ENCODE peak calls at places on chromosomes 3 and 15, in nine cellular contexts. Q is stimulated activated naive CD8-positive, alpha-beta T cell treated with anti-CD3 and anti-CD28 coated beads, Interleukin-15, amount 100 ng/mL, for 72 hours; X is psoas muscle; I is activated T-helper 1 cell treated with Interleukin-2 at 50 U/mL for 16 hours; L is fibroblast of pulmonary artery; T is ELR; A is NCI-H2081; C is astrocyte of the spinal cord; V is islet precursor cell. G is an unnamed sample.

GRCh38 chr3:23949784-23950183 is 4.7 kb downstream of the NR1D2 start:
- DNase-seq in Q (no peak), X (peak), I (no peak), L (no peak), T (no peak), A (peak), C (peak), V (no peak), G (no peak)

GRCh38 chr3:59052803-59053411 is 3.1 kb upstream of the CFAP20DC start:
- DNase-seq in Q (no peak), X (no peak), I (no peak), L (peak), T (peak), A (peak), C (peak), V (no peak), G (no peak)

GRCh38 chr3:149702691-149703426 is 45.0 kb upstream of the WWTR1 start:
- DNase-seq in Q (no peak), X (no peak), I (no peak), L (peak), T (peak), A (no peak), C (peak), V (no peak), G (no peak)

GRCh38 chr3:1613962-1614361 is 484.7 kb upstream of the CNTN4 start:
- DNase-seq in Q (no peak), X (no peak), I (no peak), L (no peak), T (no peak), A (no peak), C (no peak), V (no peak), G (no peak)

GRCh38 chr15:44710236-44711088 is 661 bp downstream of the PATL2 start:
- DNase-seq in Q (no peak), X (no peak), I (no peak), L (peak), T (peak), A (no peak), C (peak), V (no peak), G (no peak)

GRCh38 chr3:144018776-144019175 is 47.2 kb downstream of the DIPK2A start:
- DNase-seq in Q (no peak), X (no peak), I (no peak), L (peak), T (peak), A (no peak), C (peak), V (no peak), G (no peak)

GRCh38 chr15:70584441-70584837 is 178.9 kb downstream of the UACA start:
- DNase-seq in Q (no peak), X (no peak), I (no peak), L (no peak), T (no peak), A (no peak), C (no peak), V (no peak), G (peak)

GRCh38 chr3:81592101-81592500 is 169.3 kb downstream of the GBE1 start:
- DNase-seq in Q (no peak), X (no peak), I (no peak), L (peak), T (peak), A (no peak), C (peak), V (no peak), G (no peak)

GRCh38 chr3:69425249-69425648 is 39.4 kb upstream of the FRMD4B start:
- DNase-seq in Q (peak), X (no peak), I (no peak), L (peak), T (peak), A (no peak), C (peak), V (peak), G (no peak)

GRCh38 chr3:170531557-170532335 is 54.1 kb downstream of the SLC7A14 start:
- DNase-seq in Q (no peak), X (no peak), I (no peak), L (no peak), T (no peak), A (no peak), C (no peak), V (no peak), G (peak)

GRCh38 chr3:122793568-122794416 is at the start of gene HSPBAP1:
- DNase-seq in Q (peak), X (peak), I (peak), L (peak), T (peak), A (no peak), C (peak), V (peak), G (peak)

GRCh38 chr3:141240290-141241247 is 8.9 kb downstream of the PXYLP1 start:
- DNase-seq in Q (no peak), X (no peak), I (no peak), L (peak), T (peak), A (peak), C (peak), V (no peak), G (no peak)

GRCh38 chr15:42157981-42158765 is 1.7 kb upstream of the PLA2G4F start:
- DNase-seq in Q (no peak), X (no peak), I (no peak), L (peak), T (peak), A (no peak), C (peak), V (no peak), G (peak)

GRCh38 chr3:42778644-42779043 is 5.6 kb upstream of the CCDC13 start:
- DNase-seq in Q (no peak), X (no peak), I (no peak), L (peak), T (peak), A (no peak), C (peak), V (no peak), G (no peak)